ENCODE peak calls at places on chromosomes 12 and 14, in eight cellular contexts. One of them, this sample, is unnamed. For H3K4me1, the result is how much of the 10 kb centered on the place peaks cover.

GRCh38 chr12:67455236-67455635 is 186.1 kb downstream of the CAND1 start:
- DNase-seq in psoas muscle: no peak
- DNase-seq in pancreas: no peak
- DNase-seq in heart right ventricle: no peak
- DNase-seq in aorta: no peak
- DNase-seq in SK-N-SH: no peak
- DNase-seq in A549: no peak
- DNase-seq in Caco-2: no peak
- DNase-seq in this sample: no peak

GRCh38 chr14:55123101-55123500 is 6.0 kb upstream of the LGALS3 start:
- DNase-seq in psoas muscle: no peak
- DNase-seq in pancreas: no peak
- DNase-seq in heart right ventricle: no peak
- DNase-seq in aorta: no peak
- DNase-seq in SK-N-SH: peak
- DNase-seq in A549: no peak
- DNase-seq in Caco-2: no peak
- DNase-seq in this sample: no peak

GRCh38 chr12:62654558-62655241 is 188.1 kb downstream of the MON2 start:
- DNase-seq in psoas muscle: no peak
- DNase-seq in pancreas: no peak
- DNase-seq in heart right ventricle: no peak
- DNase-seq in aorta: no peak
- DNase-seq in SK-N-SH: no peak
- DNase-seq in A549: no peak
- DNase-seq in Caco-2: no peak
- DNase-seq in this sample: no peak

GRCh38 chr12:58919271-58920101 is 818 bp downstream of the LRIG3 start:
- DNase-seq in psoas muscle: no peak
- DNase-seq in pancreas: no peak
- DNase-seq in heart right ventricle: no peak
- DNase-seq in aorta: peak
- DNase-seq in SK-N-SH: no peak
- DNase-seq in A549: peak
- DNase-seq in Caco-2: no peak
- DNase-seq in this sample: peak

GRCh38 chr14:105197274-105197673 is 16.2 kb upstream of the NUDT14 start:
- DNase-seq in psoas muscle: no peak
- DNase-seq in pancreas: no peak
- DNase-seq in heart right ventricle: peak
- DNase-seq in aorta: no peak
- DNase-seq in SK-N-SH: no peak
- DNase-seq in A549: peak
- DNase-seq in Caco-2: no peak
- DNase-seq in this sample: no peak

GRCh38 chr14:96173646-96174475 is 30.8 kb upstream of the BDKRB2 start:
- DNase-seq in psoas muscle: no peak
- DNase-seq in pancreas: peak
- DNase-seq in heart right ventricle: no peak
- DNase-seq in aorta: no peak
- DNase-seq in SK-N-SH: no peak
- DNase-seq in A549: no peak
- DNase-seq in Caco-2: no peak
- DNase-seq in this sample: no peak

GRCh38 chr12:49301759-49302158 is 6.8 kb downstream of the PRPH start:
- DNase-seq in psoas muscle: no peak
- DNase-seq in pancreas: no peak
- DNase-seq in heart right ventricle: no peak
- DNase-seq in aorta: no peak
- DNase-seq in SK-N-SH: no peak
- DNase-seq in A549: no peak
- DNase-seq in Caco-2: no peak
- DNase-seq in this sample: no peak

GRCh38 chr12:51886021-51886710 is 1.7 kb upstream of the ANKRD33 start:
- DNase-seq in psoas muscle: peak
- DNase-seq in pancreas: no peak
- DNase-seq in heart right ventricle: peak
- DNase-seq in aorta: peak
- DNase-seq in SK-N-SH: no peak
- DNase-seq in A549: peak
- DNase-seq in Caco-2: peak
- DNase-seq in this sample: peak

GRCh38 chr12:13313886-13314285 is 117.4 kb downstream of the EMP1 start:
- DNase-seq in psoas muscle: no peak
- DNase-seq in pancreas: no peak
- DNase-seq in heart right ventricle: no peak
- DNase-seq in aorta: no peak
- DNase-seq in SK-N-SH: no peak
- DNase-seq in A549: no peak
- DNase-seq in Caco-2: no peak
- DNase-seq in this sample: no peak

GRCh38 chr12:107353312-107353711 is 260.0 kb upstream of the CRY1 start:
- DNase-seq in psoas muscle: no peak
- DNase-seq in pancreas: no peak
- DNase-seq in heart right ventricle: no peak
- DNase-seq in aorta: no peak
- DNase-seq in SK-N-SH: no peak
- DNase-seq in A549: no peak
- DNase-seq in Caco-2: no peak
- DNase-seq in this sample: no peak
- H3K4me1 ChIP-seq in psoas muscle: under half
- H3K4me1 ChIP-seq in pancreas: under half
- H3K4me1 ChIP-seq in heart right ventricle: under half
- H3K4me1 ChIP-seq in aorta: under half
- H3K4me1 ChIP-seq in SK-N-SH: under half
- H3K4me1 ChIP-seq in A549: half or more
- H3K4me1 ChIP-seq in Caco-2: under half
- H3K4me1 ChIP-seq in this sample: under half

DNA sequence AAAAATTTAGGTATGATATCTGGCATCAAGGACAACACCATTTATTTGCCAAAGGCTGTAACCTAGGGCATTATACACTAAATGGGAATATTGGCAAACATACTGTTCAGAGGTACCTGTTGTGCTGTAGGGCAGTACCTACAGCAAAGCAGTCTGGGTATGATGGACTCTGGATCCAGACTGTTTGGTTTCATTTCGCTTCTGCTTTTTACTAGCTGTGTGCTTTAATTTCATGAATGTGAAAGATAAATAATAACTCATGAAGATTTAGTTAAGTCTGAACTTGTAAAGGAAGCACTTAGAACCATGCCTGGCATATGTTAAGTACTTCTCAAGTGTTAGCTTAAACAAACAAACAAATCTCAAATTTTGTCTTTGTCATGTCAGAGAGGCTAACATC is 17.7 kb upstream of the SLC38A2 start:
- DNase-seq in psoas muscle: no peak
- DNase-seq in pancreas: no peak
- DNase-seq in heart right ventricle: no peak
- DNase-seq in aorta: no peak
- DNase-seq in SK-N-SH: no peak
- DNase-seq in A549: no peak
- DNase-seq in Caco-2: no peak
- DNase-seq in this sample: no peak
- H3K4me3 ChIP-seq in psoas muscle: no peak
- H3K4me3 ChIP-seq in pancreas: no peak
- H3K4me3 ChIP-seq in heart right ventricle: no peak
- H3K4me3 ChIP-seq in aorta: no peak
- H3K4me3 ChIP-seq in SK-N-SH: no peak
- H3K4me3 ChIP-seq in A549: no peak
- H3K4me3 ChIP-seq in Caco-2: no peak
- H3K4me3 ChIP-seq in this sample: no peak

GRCh38 chr12:45234134-45234865 is 18.4 kb downstream of the ANO6 start:
- DNase-seq in psoas muscle: peak
- DNase-seq in pancreas: no peak
- DNase-seq in heart right ventricle: no peak
- DNase-seq in aorta: no peak
- DNase-seq in SK-N-SH: peak
- DNase-seq in A549: peak
- DNase-seq in Caco-2: peak
- DNase-seq in this sample: peak

GRCh38 chr12:45232146-45232731 is 16.3 kb downstream of the ANO6 start:
- DNase-seq in psoas muscle: no peak
- DNase-seq in pancreas: no peak
- DNase-seq in heart right ventricle: no peak
- DNase-seq in aorta: no peak
- DNase-seq in SK-N-SH: no peak
- DNase-seq in A549: no peak
- DNase-seq in Caco-2: no peak
- DNase-seq in this sample: no peak

GRCh38 chr12:45232771-45233372 is 17.0 kb downstream of the ANO6 start:
- DNase-seq in psoas muscle: peak
- DNase-seq in pancreas: no peak
- DNase-seq in heart right ventricle: no peak
- DNase-seq in aorta: peak
- DNase-seq in SK-N-SH: no peak
- DNase-seq in A549: peak
- DNase-seq in Caco-2: peak
- DNase-seq in this sample: peak

GRCh38 chr12:45235087-45236025 is 19.5 kb downstream of the ANO6 start:
- DNase-seq in psoas muscle: peak
- DNase-seq in pancreas: peak
- DNase-seq in heart right ventricle: no peak
- DNase-seq in aorta: no peak
- DNase-seq in SK-N-SH: no peak
- DNase-seq in A549: peak
- DNase-seq in Caco-2: peak
- DNase-seq in this sample: no peak

GRCh38 chr12:45231515-45232145 is 15.7 kb downstream of the ANO6 start:
- DNase-seq in psoas muscle: no peak
- DNase-seq in pancreas: no peak
- DNase-seq in heart right ventricle: no peak
- DNase-seq in aorta: no peak
- DNase-seq in SK-N-SH: no peak
- DNase-seq in A549: peak
- DNase-seq in Caco-2: no peak
- DNase-seq in this sample: no peak
- H3K4me1 ChIP-seq in psoas muscle: half or more
- H3K4me1 ChIP-seq in pancreas: under half
- H3K4me1 ChIP-seq in heart right ventricle: half or more
- H3K4me1 ChIP-seq in aorta: under half
- H3K4me1 ChIP-seq in SK-N-SH: under half
- H3K4me1 ChIP-seq in A549: half or more
- H3K4me1 ChIP-seq in Caco-2: half or more
- H3K4me1 ChIP-seq in this sample: half or more

DNA sequence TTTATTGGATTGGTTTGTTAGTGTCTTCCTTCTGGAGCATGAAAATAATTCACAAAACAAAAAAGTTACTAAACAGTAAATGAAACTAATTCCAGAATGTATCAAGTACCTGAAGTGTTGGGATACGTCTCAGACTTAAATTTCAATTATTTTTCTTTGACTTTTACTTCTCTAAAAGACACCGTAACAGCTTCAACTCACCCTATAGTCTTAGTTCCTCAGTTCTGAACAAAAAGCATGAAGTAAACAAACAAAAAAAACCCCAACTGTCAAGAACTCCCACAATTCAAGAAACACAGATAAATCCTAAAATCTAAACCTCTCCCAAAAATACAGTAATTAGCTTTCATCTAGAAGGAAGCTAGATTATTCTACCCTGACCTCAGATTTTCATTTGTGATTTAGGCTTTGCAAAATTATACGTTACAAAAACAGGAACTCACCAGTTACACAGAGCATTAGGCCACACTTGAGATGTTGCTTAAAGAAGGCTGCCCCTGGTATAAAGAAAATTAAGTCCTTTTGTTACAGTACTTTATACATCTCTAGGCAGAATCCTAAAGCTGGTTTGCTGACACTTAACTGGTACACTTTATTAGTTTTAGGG is 10.2 kb downstream of the HEATR5A start:
- DNase-seq in psoas muscle: no peak
- DNase-seq in pancreas: no peak
- DNase-seq in heart right ventricle: no peak
- DNase-seq in aorta: no peak
- DNase-seq in SK-N-SH: no peak
- DNase-seq in A549: no peak
- DNase-seq in Caco-2: no peak
- DNase-seq in this sample: no peak
- H3K4me3 ChIP-seq in psoas muscle: no peak
- H3K4me3 ChIP-seq in pancreas: no peak
- H3K4me3 ChIP-seq in heart right ventricle: no peak
- H3K4me3 ChIP-seq in aorta: no peak
- H3K4me3 ChIP-seq in SK-N-SH: no peak
- H3K4me3 ChIP-seq in A549: no peak
- H3K4me3 ChIP-seq in Caco-2: no peak
- H3K4me3 ChIP-seq in this sample: no peak

DNA sequence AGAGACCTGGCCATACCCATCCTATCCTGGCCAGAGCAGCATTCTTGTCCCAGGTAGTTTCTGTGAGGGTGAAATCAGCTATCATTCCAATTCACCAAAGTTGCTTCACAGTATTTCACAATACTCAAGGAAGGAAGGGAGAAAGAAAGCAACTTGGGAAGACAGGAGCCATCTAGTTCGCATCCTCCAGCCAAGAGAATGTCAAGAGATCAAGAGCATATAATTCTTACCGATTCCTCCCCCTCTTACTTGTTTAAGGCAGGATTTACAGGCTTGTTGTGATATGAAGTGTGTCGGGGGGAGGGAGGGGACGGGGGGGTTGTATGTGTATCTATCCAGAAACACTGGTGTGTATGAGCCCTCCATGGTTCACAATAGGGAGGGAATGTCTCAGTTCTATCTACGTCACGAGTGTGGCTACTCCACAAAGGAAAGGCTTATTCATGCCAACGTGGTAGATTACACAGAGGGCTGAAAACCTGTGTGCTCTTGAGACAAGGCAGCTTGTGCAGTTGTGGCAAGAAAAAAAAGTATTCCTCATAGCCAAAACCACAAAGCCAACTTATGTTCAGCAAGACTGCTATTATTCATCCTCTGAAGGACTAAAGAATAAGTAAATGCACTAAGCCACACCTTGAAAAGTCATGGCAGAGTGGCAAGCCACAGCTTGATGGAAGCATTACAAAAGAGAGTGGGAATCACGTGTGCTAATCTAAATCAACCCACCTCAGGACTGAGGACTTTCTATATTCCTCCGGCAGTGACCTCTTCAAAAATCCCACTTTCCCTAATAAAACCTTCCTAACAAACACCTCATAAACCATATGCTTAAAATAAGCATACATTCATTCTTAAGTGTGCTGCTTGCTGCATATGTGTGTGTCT is 35.0 kb downstream of the CORO1C start:
- DNase-seq in psoas muscle: no peak
- DNase-seq in pancreas: no peak
- DNase-seq in heart right ventricle: no peak
- DNase-seq in aorta: no peak
- DNase-seq in SK-N-SH: no peak
- DNase-seq in A549: no peak
- DNase-seq in Caco-2: no peak
- DNase-seq in this sample: no peak
- H3K4me1 ChIP-seq in psoas muscle: half or more
- H3K4me1 ChIP-seq in pancreas: under half
- H3K4me1 ChIP-seq in heart right ventricle: half or more
- H3K4me1 ChIP-seq in aorta: under half
- H3K4me1 ChIP-seq in SK-N-SH: half or more
- H3K4me1 ChIP-seq in A549: half or more
- H3K4me1 ChIP-seq in Caco-2: under half
- H3K4me1 ChIP-seq in this sample: half or more

This sample was measured in tibial artery.